ENCODE peak calls at places on chromosomes 3 and 15, in four cellular contexts. W is MM.1S, Y is RWPE1, E is HCT116. N is an unnamed sample.

GRCh38 chr3:67009716-67010115 is 11.6 kb downstream of the KBTBD8 start:
- DNase-seq in W (no peak), Y (no peak), E (no peak), N (no peak)

GRCh38 chr3:107347717-107348116 is 29.5 kb upstream of the CCDC54 start:
- DNase-seq in W (no peak), Y (no peak), E (no peak), N (no peak)

GRCh38 chr3:8629151-8630021 is 15.2 kb downstream of the SSUH2 start:
- DNase-seq in W (no peak), Y (peak), E (peak), N (peak)

GRCh38 chr15:75449585-75450306 is 1.7 kb downstream of the SIN3A start:
- DNase-seq in W (no peak), Y (no peak), E (no peak), N (no peak)

GRCh38 chr3:107220538-107220937 is 156.7 kb upstream of the CCDC54 start:
- DNase-seq in W (no peak), Y (no peak), E (no peak), N (no peak)

GRCh38 chr3:177516130-177517011 is 319.1 kb upstream of the TBL1XR1 start:
- DNase-seq in W (no peak), Y (no peak), E (no peak), N (no peak)

GRCh38 chr3:4356642-4357041 is 53.5 kb downstream of the SETMAR start:
- DNase-seq in W (no peak), Y (no peak), E (no peak), N (no peak)

GRCh38 chr15:61906961-61907752 is 153.1 kb downstream of the VPS13C start:
- DNase-seq in W (no peak), Y (peak), E (no peak), N (no peak)

GRCh38 chr15:57217716-57218598 is 158.3 kb upstream of the CGNL1 start:
- DNase-seq in W (no peak), Y (no peak), E (no peak), N (no peak)

GRCh38 chr3:143832433-143832832 is 15.8 kb downstream of the SLC9A9 start:
- DNase-seq in W (no peak), Y (no peak), E (no peak), N (no peak)

GRCh38 chr15:67914537-67915373 is 74.9 kb upstream of the RNU6-1 start:
- DNase-seq in W (no peak), Y (no peak), E (no peak), N (no peak)

GRCh38 chr3:10334042-10334441 is 13.1 kb upstream of the SEC13 start:
- DNase-seq in W (no peak), Y (no peak), E (no peak), N (no peak)

GRCh38 chr3:24100694-24101402 is 155.8 kb downstream of the NR1D2 start:
- DNase-seq in W (no peak), Y (no peak), E (no peak), N (no peak)

GRCh38 chr15:25736451-25736850 is 126.7 kb downstream of the ATP10A start:
- DNase-seq in W (no peak), Y (no peak), E (no peak), N (no peak)

GRCh38 chr15:67359431-67360082 is 105.0 kb downstream of the IQCH start:
- DNase-seq in W (no peak), Y (no peak), E (no peak), N (no peak)

GRCh38 chr3:160498202-160498601 is 48.6 kb upstream of the TRIM59 start:
- DNase-seq in W (no peak), Y (no peak), E (no peak), N (no peak)

GRCh38 chr3:120596853-120597223 is 702 bp downstream of the NDUFB4 start:
- DNase-seq in W (no peak), Y (no peak), E (no peak), N (no peak)

GRCh38 chr3:82100378-82100777 is 338.9 kb upstream of the GBE1 start:
- DNase-seq in W (no peak), Y (peak), E (no peak), N (no peak)

GRCh38 chr3:190019020-190019419 is 101.7 kb downstream of the P3H2 start:
- DNase-seq in W (no peak), Y (no peak), E (no peak), N (no peak)

GRCh38 chr3:190019840-190020239 is 100.9 kb downstream of the P3H2 start:
- DNase-seq in W (no peak), Y (no peak), E (no peak), N (no peak)

GRCh38 chr3:190016966-190017365 is 103.7 kb downstream of the P3H2 start:
- DNase-seq in W (no peak), Y (no peak), E (no peak), N (no peak)

GRCh38 chr3:190018460-190018859 is 102.2 kb downstream of the P3H2 start:
- DNase-seq in W (no peak), Y (no peak), E (no peak), N (no peak)

GRCh38 chr3:190017575-190018288 is 103.0 kb downstream of the P3H2 start:
- DNase-seq in W (no peak), Y (peak), E (peak), N (no peak)
- TF ChIP-seq CTCF in W (peak), Y (peak), E (peak), N (no peak)

GRCh38 chr3:43583481-43583880 is 38.3 kb downstream of the ANO10 start:
- DNase-seq in W (no peak), Y (no peak), E (no peak), N (no peak)
- TF ChIP-seq CTCF in W (peak), Y (no peak), E (no peak), N (no peak)

DNA sequence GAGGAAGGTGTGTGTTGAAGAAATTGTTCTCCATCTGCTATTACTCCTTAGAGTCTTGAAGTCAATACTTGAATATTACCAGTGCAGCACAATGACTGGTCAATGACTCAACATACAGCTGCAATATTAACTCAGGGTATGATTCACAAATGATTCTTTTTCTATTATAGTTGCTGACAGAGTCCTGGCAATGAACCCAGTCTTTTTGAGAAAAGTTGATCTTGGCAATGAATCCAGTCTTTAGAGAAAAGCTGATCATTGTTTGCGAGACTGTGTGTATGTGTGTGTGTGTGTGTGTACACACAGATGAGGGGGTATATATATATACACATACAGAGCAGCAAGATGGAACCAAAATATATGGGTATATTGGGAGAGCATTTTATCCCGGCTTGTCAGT is 315.1 kb downstream of the ZNF385D start:
- DNase-seq in W (no peak), Y (peak), E (no peak), N (no peak)
- TF ChIP-seq CTCF in W (no peak), Y (no peak), E (no peak), N (no peak)

DNA sequence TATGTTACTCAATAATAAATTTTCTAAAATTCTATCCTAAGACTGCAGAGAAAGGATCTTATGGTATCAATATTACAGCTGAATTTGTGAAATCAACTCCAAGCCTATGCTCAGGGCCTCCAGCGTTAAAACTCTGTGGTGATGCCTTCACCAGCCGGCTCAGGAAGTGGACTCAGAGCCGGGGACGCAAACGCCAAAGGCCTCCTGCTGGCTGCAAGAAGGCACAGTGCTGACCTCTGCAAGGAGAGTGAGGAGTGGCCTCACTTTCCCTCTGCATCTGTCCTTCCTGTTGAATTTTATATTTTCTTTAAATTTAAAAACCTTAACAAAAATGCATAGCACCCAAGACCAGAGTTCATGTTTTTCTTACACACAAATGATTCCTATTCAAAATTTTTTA is 48.5 kb downstream of the HERC2 start:
- DNase-seq in W (no peak), Y (no peak), E (no peak), N (no peak)
- TF ChIP-seq CTCF in W (no peak), Y (no peak), E (no peak), N (no peak)

DNA sequence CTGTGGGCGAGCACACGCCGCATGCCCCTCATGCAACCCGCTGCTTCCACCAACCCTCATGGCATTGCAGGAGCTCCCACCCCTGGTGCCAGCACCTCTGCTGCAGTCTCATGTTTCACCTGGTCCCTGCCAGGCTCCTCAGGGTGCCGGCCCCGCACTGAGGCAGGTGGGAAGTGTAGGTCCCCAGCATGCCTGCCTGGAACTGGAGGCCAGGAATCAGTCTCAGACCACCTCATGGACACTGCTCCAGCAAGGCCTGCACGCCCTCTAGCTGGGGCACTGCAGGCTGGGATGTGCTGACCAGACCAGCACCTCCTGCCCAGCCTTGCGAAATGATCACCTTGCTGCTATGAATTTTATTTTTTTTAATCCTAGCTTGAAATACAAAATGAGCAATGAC is 39.1 kb downstream of the OCA2 start:
- DNase-seq in W (no peak), Y (no peak), E (no peak), N (no peak)
- TF ChIP-seq CTCF in W (no peak), Y (no peak), E (no peak), N (no peak)

DNA sequence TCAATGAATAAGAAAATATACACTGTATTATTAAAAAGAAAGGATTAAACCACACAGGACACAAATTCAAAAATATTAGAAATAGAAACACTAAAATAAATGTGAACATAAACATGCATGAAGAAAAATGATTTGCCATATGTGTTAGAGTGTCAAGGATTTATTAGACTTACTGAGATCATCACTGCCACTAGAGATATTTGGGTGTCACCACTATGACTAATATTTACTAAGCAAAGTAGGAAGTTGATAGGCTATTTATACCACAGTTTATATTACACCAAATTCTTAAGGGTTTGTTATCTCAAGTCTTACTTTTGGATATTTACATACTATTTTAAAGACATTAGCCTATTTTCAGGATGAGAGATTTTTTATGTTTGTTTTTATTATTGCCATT is 575.0 kb upstream of the SGO1 start:
- DNase-seq in W (no peak), Y (no peak), E (no peak), N (no peak)
- TF ChIP-seq CTCF in W (no peak), Y (no peak), E (no peak), N (no peak)

GRCh38 chr3:57652203-57652602 is 40.7 kb downstream of the DENND6A start:
- DNase-seq in W (no peak), Y (no peak), E (no peak), N (no peak)

GRCh38 chr3:57647292-57647940 is 45.5 kb downstream of the DENND6A start:
- DNase-seq in W (no peak), Y (no peak), E (no peak), N (no peak)

DNA sequence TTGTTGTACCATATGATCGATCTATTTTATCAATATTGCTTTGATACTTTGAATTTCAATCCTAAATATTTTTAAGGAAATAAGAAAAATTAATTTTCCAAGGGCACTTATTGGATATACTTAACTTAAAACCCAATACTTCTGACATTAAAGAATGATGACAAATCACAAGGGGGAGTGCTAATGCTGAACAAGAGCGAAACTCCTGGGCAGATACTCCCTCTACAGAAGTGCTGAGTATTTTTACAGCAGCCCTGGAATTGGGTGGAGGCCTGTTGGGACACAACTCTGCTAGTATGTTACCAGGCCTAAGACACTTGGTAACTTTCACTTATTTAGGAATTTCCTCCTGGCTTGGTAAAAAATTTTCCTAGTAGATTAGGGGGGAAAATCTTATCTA is 46.2 kb downstream of the DENND6A start:
- DNase-seq in W (no peak), Y (peak), E (peak), N (peak)
- TF ChIP-seq CTCF in W (no peak), Y (peak), E (peak), N (no peak)

GRCh38 chr3:128663151-128663550 is 12.5 kb upstream of the RPN1 start:
- DNase-seq in W (no peak), Y (no peak), E (no peak), N (no peak)

GRCh38 chr3:128665362-128666021 is 14.9 kb upstream of the RPN1 start:
- DNase-seq in W (no peak), Y (no peak), E (no peak), N (no peak)
- TF ChIP-seq CTCF in W (no peak), Y (no peak), E (peak), N (no peak)

GRCh38 chr3:45546636-45547201 is 47.8 kb upstream of the LIMD1 start:
- DNase-seq in W (no peak), Y (no peak), E (peak), N (no peak)

GRCh38 chr3:45546223-45546622 is 48.3 kb upstream of the LIMD1 start:
- DNase-seq in W (no peak), Y (no peak), E (no peak), N (no peak)

GRCh38 chr3:45544024-45544718 is 50.4 kb upstream of the LIMD1 start:
- DNase-seq in W (no peak), Y (no peak), E (no peak), N (no peak)

GRCh38 chr3:45545476-45545875 is 49.1 kb upstream of the LIMD1 start:
- DNase-seq in W (no peak), Y (no peak), E (no peak), N (no peak)

DNA sequence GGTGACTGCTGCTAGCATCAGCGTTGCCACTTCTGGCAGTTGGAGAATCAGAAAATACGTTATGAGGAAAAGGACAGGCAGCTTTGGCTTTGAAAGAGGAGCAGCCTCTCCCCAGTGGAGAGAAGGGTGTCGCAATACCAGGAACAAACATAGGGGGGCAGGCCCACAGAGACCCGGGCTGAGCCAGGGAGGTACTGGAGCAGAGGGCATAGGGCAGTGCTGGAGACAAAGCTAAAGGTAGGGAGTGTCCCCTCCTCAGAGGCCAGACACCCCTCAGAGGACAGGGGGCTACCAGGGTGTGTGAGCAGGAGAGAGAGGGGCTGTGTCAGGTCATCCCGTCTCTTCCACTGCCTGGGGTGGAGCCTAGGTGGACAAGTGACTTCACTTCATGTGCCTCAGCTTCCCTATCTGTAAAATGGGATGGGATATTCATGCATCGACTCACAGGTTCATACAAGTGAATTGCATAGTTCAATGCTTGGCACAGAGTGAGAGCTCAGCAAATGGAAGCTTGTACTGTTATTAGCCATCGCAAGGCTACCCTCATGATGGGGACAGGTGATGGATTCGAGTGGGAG is 49.7 kb upstream of the LIMD1 start:
- DNase-seq in W (no peak), Y (no peak), E (no peak), N (no peak)
- TF ChIP-seq CTCF in W (peak), Y (no peak), E (no peak), N (no peak)

N was measured in GM20000.